ENCODE peak calls at places on chromosomes 12 and 14, in four cellular contexts. One of them, this sample, is unnamed.
A peak's percentile ranks its signal among the peaks of the same experiment; 100 is the strongest.

GRCh38 chr14:101495827-101496778 is 65.2 kb upstream of the DIO3 start:
- DNase-seq in NCI-H524: no peak
- DNase-seq in globus pallidus: no peak
- DNase-seq in effector CD4-positive, alpha-beta T cell: no peak
- DNase-seq in this sample: no peak

GRCh38 chr12:10031318-10031717 is 836 bp downstream of the CLEC9A start:
- DNase-seq in NCI-H524: no peak
- DNase-seq in globus pallidus: no peak
- DNase-seq in effector CD4-positive, alpha-beta T cell: no peak
- DNase-seq in this sample: no peak

GRCh38 chr14:28707814-28708213 is 58.8 kb upstream of the FOXG1 start:
- DNase-seq in NCI-H524: no peak
- DNase-seq in globus pallidus: no peak
- DNase-seq in effector CD4-positive, alpha-beta T cell: no peak
- DNase-seq in this sample: no peak

GRCh38 chr14:94392510-94392935 is 4.1 kb upstream of the SERPINA1 start:
- DNase-seq in NCI-H524: no peak
- DNase-seq in globus pallidus: peak; percentile 48
- DNase-seq in effector CD4-positive, alpha-beta T cell: no peak
- DNase-seq in this sample: no peak

GRCh38 chr12:92421701-92422100 is 276.1 kb upstream of the BTG1 start:
- DNase-seq in NCI-H524: no peak
- DNase-seq in globus pallidus: no peak
- DNase-seq in effector CD4-positive, alpha-beta T cell: no peak
- DNase-seq in this sample: no peak

GRCh38 chr14:38989917-38990546 is 113.0 kb downstream of the SEC23A start:
- DNase-seq in NCI-H524: no peak
- DNase-seq in globus pallidus: no peak
- DNase-seq in effector CD4-positive, alpha-beta T cell: no peak
- DNase-seq in this sample: no peak

GRCh38 chr12:89733579-89734201 is 25.1 kb upstream of the ATP2B1 start:
- DNase-seq in NCI-H524: no peak
- DNase-seq in globus pallidus: no peak
- DNase-seq in effector CD4-positive, alpha-beta T cell: no peak
- DNase-seq in this sample: no peak

GRCh38 chr14:87617079-87617478 is 375.9 kb downstream of the GALC start:
- DNase-seq in NCI-H524: no peak
- DNase-seq in globus pallidus: no peak
- DNase-seq in effector CD4-positive, alpha-beta T cell: no peak
- DNase-seq in this sample: no peak

GRCh38 chr12:51188359-51189051 is 15.6 kb upstream of the TFCP2 start:
- DNase-seq in NCI-H524: no peak
- DNase-seq in globus pallidus: no peak
- DNase-seq in effector CD4-positive, alpha-beta T cell: no peak
- DNase-seq in this sample: no peak

GRCh38 chr12:26471560-26471959 is 276.2 kb downstream of the SSPN start:
- DNase-seq in NCI-H524: no peak
- DNase-seq in globus pallidus: peak; percentile 70
- DNase-seq in effector CD4-positive, alpha-beta T cell: no peak
- DNase-seq in this sample: no peak

GRCh38 chr14:103698380-103699260 is 16.6 kb downstream of the XRCC3 start:
- DNase-seq in NCI-H524: no peak
- DNase-seq in globus pallidus: no peak
- DNase-seq in effector CD4-positive, alpha-beta T cell: no peak
- DNase-seq in this sample: no peak

GRCh38 chr12:84336231-84336630 is 576.4 kb downstream of the SLC6A15 start:
- DNase-seq in NCI-H524: no peak
- DNase-seq in globus pallidus: no peak
- DNase-seq in effector CD4-positive, alpha-beta T cell: no peak
- DNase-seq in this sample: no peak

GRCh38 chr12:88037770-88038169 is 8.6 kb upstream of the C12orf50 start:
- DNase-seq in NCI-H524: no peak
- DNase-seq in globus pallidus: no peak
- DNase-seq in effector CD4-positive, alpha-beta T cell: no peak
- DNase-seq in this sample: no peak

GRCh38 chr14:64266206-64266605 is 28.0 kb downstream of the ESR2 start:
- DNase-seq in NCI-H524: no peak
- DNase-seq in globus pallidus: no peak
- DNase-seq in effector CD4-positive, alpha-beta T cell: no peak
- DNase-seq in this sample: no peak

This sample was measured in T-helper 9 cell.